ENCODE peak calls at places on chromosome 6, in six cellular contexts. T is fibroblast of mammary gland, E is NCI-H1092 treated with DMSO at 0.1 percent for 48 hours, S is T-helper 2 cell, J is posterior cingulate gyrus, N is uterus. W is an unnamed sample.

GRCh38 chr6:79170915-79171314 is 63.6 kb downstream of the HMGN3 start:
- DNase-seq in T (peak), E (peak), S (no peak), J (no peak), N (no peak), W (no peak)

GRCh38 chr6:80540700-80541099 is 434.2 kb downstream of the BCKDHB start:
- DNase-seq in T (peak), E (no peak), S (no peak), J (no peak), N (no peak), W (no peak)

GRCh38 chr6:63426844-63427243 is 107.1 kb upstream of the LGSN start:
- DNase-seq in T (no peak), E (no peak), S (no peak), J (no peak), N (no peak), W (no peak)

GRCh38 chr6:44161997-44162338 is 3.3 kb downstream of the CAPN11 start:
- DNase-seq in T (peak), E (no peak), S (no peak), J (no peak), N (no peak), W (no peak)

GRCh38 chr6:150567823-150568383 is 31.8 kb upstream of the PLEKHG1 start:
- DNase-seq in T (no peak), E (no peak), S (no peak), J (peak), N (no peak), W (no peak)

GRCh38 chr6:1729133-1729751 is 119.5 kb downstream of the FOXC1 start:
- DNase-seq in T (no peak), E (no peak), S (no peak), J (no peak), N (no peak), W (no peak)

GRCh38 chr6:163281661-163282060 is 132.9 kb upstream of the QKI start:
- DNase-seq in T (no peak), E (no peak), S (no peak), J (no peak), N (no peak), W (no peak)

GRCh38 chr6:156842598-156843250 is 65.5 kb downstream of the ARID1B start:
- DNase-seq in T (peak), E (no peak), S (no peak), J (no peak), N (no peak), W (no peak)

GRCh38 chr6:2791124-2792050 is 26.2 kb downstream of the WRNIP1 start:
- DNase-seq in T (peak), E (peak), S (no peak), J (peak), N (peak), W (no peak)

GRCh38 chr6:139568956-139569538 is 194.6 kb upstream of the CITED2 start:
- DNase-seq in T (peak), E (no peak), S (no peak), J (no peak), N (no peak), W (no peak)

GRCh38 chr6:54860132-54860531 is 13.6 kb downstream of the FAM83B start:
- DNase-seq in T (no peak), E (no peak), S (no peak), J (no peak), N (no peak), W (no peak)

GRCh38 chr6:786946-787763 is 94.2 kb upstream of the EXOC2 start:
- DNase-seq in T (peak), E (no peak), S (no peak), J (no peak), N (no peak), W (no peak)

GRCh38 chr6:105836379-105836778 is 249.8 kb upstream of the PRDM1 start:
- DNase-seq in T (no peak), E (no peak), S (no peak), J (no peak), N (no peak), W (no peak)

GRCh38 chr6:28336284-28337024 is 506 bp upstream of the ZSCAN31 start:
- DNase-seq in T (peak), E (no peak), S (no peak), J (no peak), N (no peak), W (no peak)

GRCh38 chr6:153031335-153031955 is 28.9 kb upstream of the MTRF1L start:
- DNase-seq in T (peak), E (no peak), S (no peak), J (no peak), N (no peak), W (no peak)

GRCh38 chr6:100774681-100775080 is 106.4 kb downstream of the ASCC3 start:
- DNase-seq in T (no peak), E (no peak), S (no peak), J (no peak), N (no peak), W (no peak)

GRCh38 chr6:105035299-105035698 is 78.4 kb downstream of the LIN28B start:
- DNase-seq in T (no peak), E (no peak), S (no peak), J (no peak), N (no peak), W (no peak)

GRCh38 chr6:163336961-163337360 is 77.6 kb upstream of the QKI start:
- DNase-seq in T (no peak), E (no peak), S (no peak), J (no peak), N (no peak), W (no peak)